ENCODE peak calls at places on chromosomes 3 and 15, in eight cellular contexts. T is memory B cell; G is effector memory CD8-positive, alpha-beta T cell; F is cardiac fibroblast; Z is left ventricle myocardium superior; C is AG08395; B is midbrain; P is activated T-cell treated with anti-CD3 and anti-CD28 coated beads for 24 hours. V is an unnamed sample.

GRCh38 chr15:91866971-91867372 is 13.5 kb downstream of the SLCO3A1 start:
- DNase-seq in T (no peak), G (no peak), F (peak), Z (peak), C (no peak), B (peak), P (no peak), V (no peak)

GRCh38 chr3:52495777-52496602 is 852 bp downstream of the STAB1 start:
- DNase-seq in T (no peak), G (no peak), F (peak), Z (no peak), C (peak), B (no peak), P (no peak), V (no peak)

GRCh38 chr3:186165331-186165730 is 56.4 kb upstream of the ETV5 start:
- DNase-seq in T (no peak), G (no peak), F (no peak), Z (no peak), C (no peak), B (no peak), P (no peak), V (no peak)

GRCh38 chr3:135191690-135192089 is 396.6 kb downstream of the EPHB1 start:
- DNase-seq in T (no peak), G (no peak), F (no peak), Z (no peak), C (no peak), B (no peak), P (no peak), V (no peak)

GRCh38 chr3:177182352-177182751 is 14.9 kb downstream of the TBL1XR1 start:
- DNase-seq in T (no peak), G (no peak), F (no peak), Z (no peak), C (peak), B (no peak), P (no peak), V (no peak)

GRCh38 chr15:84398763-84399701 is 163.5 kb downstream of the GOLGA6L4 start:
- DNase-seq in T (no peak), G (no peak), F (no peak), Z (peak), C (no peak), B (no peak), P (no peak), V (no peak)

GRCh38 chr15:44738340-44738984 is 2.1 kb downstream of the TRIM69 start:
- DNase-seq in T (no peak), G (no peak), F (peak), Z (no peak), C (peak), B (peak), P (no peak), V (peak)

GRCh38 chr3:135249186-135249585 is 454.1 kb downstream of the EPHB1 start:
- DNase-seq in T (no peak), G (no peak), F (no peak), Z (no peak), C (no peak), B (no peak), P (no peak), V (no peak)

GRCh38 chr3:100030346-100030745 is 84.0 kb downstream of the FILIP1L start:
- DNase-seq in T (no peak), G (no peak), F (no peak), Z (no peak), C (no peak), B (no peak), P (no peak), V (no peak)

GRCh38 chr15:90002428-90002844 is 1.3 kb downstream of the ZNF710 start:
- DNase-seq in T (peak), G (no peak), F (peak), Z (peak), C (peak), B (no peak), P (no peak), V (peak)

GRCh38 chr3:12966847-12967750 is 106.1 kb downstream of the IQSEC1 start:
- DNase-seq in T (peak), G (no peak), F (peak), Z (peak), C (no peak), B (no peak), P (no peak), V (no peak)

GRCh38 chr15:64030123-64030522 is 16.2 kb downstream of the DAPK2 start:
- DNase-seq in T (no peak), G (no peak), F (no peak), Z (no peak), C (no peak), B (no peak), P (no peak), V (no peak)

GRCh38 chr3:160755776-160756304 is at the start of gene PPM1L:
- DNase-seq in T (peak), G (peak), F (peak), Z (peak), C (peak), B (peak), P (no peak), V (peak)

GRCh38 chr3:12856626-12857025 is 15.3 kb upstream of the RPL32 start:
- DNase-seq in T (no peak), G (no peak), F (no peak), Z (no peak), C (no peak), B (no peak), P (no peak), V (no peak)

GRCh38 chr15:49060710-49061483 is 14.7 kb upstream of the SECISBP2L start:
- DNase-seq in T (no peak), G (no peak), F (no peak), Z (no peak), C (peak), B (no peak), P (no peak), V (no peak)

GRCh38 chr15:94324117-94324826 is 92.9 kb downstream of the MCTP2 start:
- DNase-seq in T (peak), G (peak), F (peak), Z (no peak), C (peak), B (peak), P (peak), V (peak)

GRCh38 chr3:4821975-4822374 is 157.3 kb upstream of the BHLHE40 start:
- DNase-seq in T (no peak), G (peak), F (no peak), Z (no peak), C (no peak), B (no peak), P (peak), V (no peak)

GRCh38 chr3:185582236-185582635 is 3.9 kb upstream of the SENP2 start:
- DNase-seq in T (no peak), G (no peak), F (no peak), Z (no peak), C (no peak), B (no peak), P (no peak), V (no peak)

GRCh38 chr15:94205366-94205765 is 26.0 kb upstream of the MCTP2 start:
- DNase-seq in T (no peak), G (no peak), F (no peak), Z (no peak), C (peak), B (no peak), P (no peak), V (peak)

GRCh38 chr3:46464326-46465195 is at the start of gene LTF:
- DNase-seq in T (no peak), G (no peak), F (no peak), Z (no peak), C (no peak), B (no peak), P (no peak), V (no peak)

GRCh38 chr3:177679568-177680441 is 482.5 kb upstream of the TBL1XR1 start:
- DNase-seq in T (no peak), G (no peak), F (peak), Z (no peak), C (no peak), B (no peak), P (peak), V (no peak)

GRCh38 chr3:101182734-101183133 is 137.6 kb downstream of the IMPG2 start:
- DNase-seq in T (no peak), G (no peak), F (peak), Z (no peak), C (no peak), B (no peak), P (no peak), V (no peak)

GRCh38 chr3:161224786-161225185 is 3.7 kb downstream of the NMD3 start:
- DNase-seq in T (no peak), G (no peak), F (no peak), Z (no peak), C (no peak), B (no peak), P (no peak), V (no peak)

GRCh38 chr3:118991775-118992174 is 42.9 kb downstream of the IGSF11 start:
- DNase-seq in T (no peak), G (no peak), F (no peak), Z (no peak), C (no peak), B (peak), P (no peak), V (peak)

GRCh38 chr3:181710581-181711255 is 1.0 kb upstream of the SOX2 start:
- DNase-seq in T (no peak), G (no peak), F (peak), Z (no peak), C (no peak), B (no peak), P (no peak), V (no peak)

GRCh38 chr3:20099020-20099539 is 58.8 kb downstream of the KAT2B start:
- DNase-seq in T (no peak), G (no peak), F (no peak), Z (no peak), C (no peak), B (peak), P (no peak), V (no peak)

GRCh38 chr3:12884104-12884742 is 42.9 kb upstream of the RPL32 start:
- DNase-seq in T (no peak), G (no peak), F (peak), Z (peak), C (peak), B (peak), P (no peak), V (no peak)

GRCh38 chr3:73029321-73029796 is 32.1 kb upstream of the EBLN2 start:
- DNase-seq in T (no peak), G (no peak), F (peak), Z (no peak), C (peak), B (no peak), P (peak), V (no peak)

GRCh38 chr15:100858294-100858693 is 21.3 kb upstream of the ALDH1A3 start:
- DNase-seq in T (no peak), G (no peak), F (no peak), Z (no peak), C (no peak), B (no peak), P (no peak), V (no peak)

GRCh38 chr3:12438318-12438717 is 46.0 kb upstream of the TSEN2 start:
- DNase-seq in T (no peak), G (no peak), F (no peak), Z (no peak), C (no peak), B (no peak), P (no peak), V (no peak)

GRCh38 chr3:194928831-194929594 is 243.3 kb downstream of the FAM43A start:
- DNase-seq in T (no peak), G (no peak), F (no peak), Z (no peak), C (no peak), B (no peak), P (no peak), V (no peak)

GRCh38 chr3:71087109-71088018 is 496.2 kb downstream of the FOXP1 start:
- DNase-seq in T (peak), G (peak), F (peak), Z (no peak), C (no peak), B (no peak), P (no peak), V (no peak)

GRCh38 chr15:40050788-40051615 is 12.0 kb upstream of the SRP14 start:
- DNase-seq in T (no peak), G (no peak), F (peak), Z (no peak), C (no peak), B (no peak), P (no peak), V (no peak)

GRCh38 chr15:100806157-100806556 is 73.5 kb upstream of the ALDH1A3 start:
- DNase-seq in T (no peak), G (no peak), F (no peak), Z (no peak), C (no peak), B (no peak), P (no peak), V (no peak)

GRCh38 chr3:177916461-177916860 is 619.8 kb upstream of the KCNMB2 start:
- DNase-seq in T (no peak), G (no peak), F (no peak), Z (no peak), C (no peak), B (no peak), P (no peak), V (no peak)

GRCh38 chr15:22810033-22810734 is 23.7 kb downstream of the NIPA1 start:
- DNase-seq in T (no peak), G (no peak), F (no peak), Z (no peak), C (no peak), B (no peak), P (no peak), V (no peak)